ENCODE peak calls at places on chromosomes 4 and X, in four cellular contexts. Q is H1, B is sigmoid colon, K is ovary. E is an unnamed sample.

GRCh38 chr4:118076958-118077766 is 42.9 kb downstream of the NDST3 start:
- DNase-seq in Q (no peak), B (no peak), K (no peak), E (no peak)

GRCh38 chr4:186760576-186760975 is 36.9 kb upstream of the FAT1 start:
- DNase-seq in Q (no peak), B (no peak), K (no peak), E (no peak)

GRCh38 chrX:117510453-117510852 is 606.2 kb downstream of the KLHL13 start:
- DNase-seq in Q (no peak), B (no peak), K (no peak), E (no peak)

GRCh38 chrX:133989491-133989890 is 4.1 kb upstream of the GPC3 start:
- DNase-seq in Q (no peak), B (no peak), K (no peak), E (no peak)

GRCh38 chr4:40325406-40326019 is 9.6 kb upstream of the CHRNA9 start:
- DNase-seq in Q (no peak), B (no peak), K (no peak), E (no peak)

GRCh38 chrX:13837290-13837745 is 20.4 kb upstream of the GPM6B start:
- DNase-seq in Q (no peak), B (no peak), K (no peak), E (no peak)

GRCh38 chr4:10704050-10704810 is 19.7 kb upstream of the CLNK start:
- DNase-seq in Q (no peak), B (no peak), K (no peak), E (no peak)

GRCh38 chrX:11427082-11428033 is 134.1 kb downstream of the AMELX start:
- DNase-seq in Q (no peak), B (peak), K (peak), E (peak)

GRCh38 chr4:80967346-80967745 is 63.2 kb upstream of the BMP3 start:
- DNase-seq in Q (no peak), B (no peak), K (no peak), E (no peak)

GRCh38 chr4:186936496-186937375 is 213.1 kb upstream of the FAT1 start:
- DNase-seq in Q (no peak), B (no peak), K (no peak), E (no peak)

GRCh38 chrX:121782976-121783375 is 735.6 kb downstream of the GLUD2 start:
- DNase-seq in Q (no peak), B (no peak), K (no peak), E (no peak)

GRCh38 chr4:118345813-118346212 is 7.0 kb downstream of the PRSS12 start:
- DNase-seq in Q (no peak), B (no peak), K (no peak), E (no peak)

GRCh38 chrX:110061138-110061537 is 58.2 kb downstream of the TMEM164 start:
- DNase-seq in Q (no peak), B (no peak), K (no peak), E (no peak)

GRCh38 chr4:12036450-12036849 is 607.8 kb upstream of the HS3ST1 start:
- DNase-seq in Q (no peak), B (no peak), K (no peak), E (no peak)

GRCh38 chr4:54440394-54441223 is 211.5 kb downstream of the PDGFRA start:
- DNase-seq in Q (no peak), B (no peak), K (no peak), E (no peak)

GRCh38 chr4:19130836-19131235 is 1109.3 kb upstream of the LCORL start:
- DNase-seq in Q (no peak), B (no peak), K (no peak), E (no peak)

GRCh38 chr4:38013461-38014366 is 53.5 kb downstream of the PTTG2 start:
- DNase-seq in Q (no peak), B (peak), K (no peak), E (no peak)

GRCh38 chr4:174136013-174136412 is 147.5 kb downstream of the FBXO8 start:
- DNase-seq in Q (no peak), B (peak), K (no peak), E (no peak)

GRCh38 chr4:10225096-10225495 is 108.5 kb upstream of the WDR1 start:
- DNase-seq in Q (no peak), B (no peak), K (no peak), E (no peak)

GRCh38 chrX:19628006-19628575 is 112.8 kb upstream of the MAP3K15 start:
- DNase-seq in Q (no peak), B (no peak), K (no peak), E (no peak)
- TF ChIP-seq EP300 in Q (no peak), B (no peak), K (no peak), E (no peak)

DNA sequence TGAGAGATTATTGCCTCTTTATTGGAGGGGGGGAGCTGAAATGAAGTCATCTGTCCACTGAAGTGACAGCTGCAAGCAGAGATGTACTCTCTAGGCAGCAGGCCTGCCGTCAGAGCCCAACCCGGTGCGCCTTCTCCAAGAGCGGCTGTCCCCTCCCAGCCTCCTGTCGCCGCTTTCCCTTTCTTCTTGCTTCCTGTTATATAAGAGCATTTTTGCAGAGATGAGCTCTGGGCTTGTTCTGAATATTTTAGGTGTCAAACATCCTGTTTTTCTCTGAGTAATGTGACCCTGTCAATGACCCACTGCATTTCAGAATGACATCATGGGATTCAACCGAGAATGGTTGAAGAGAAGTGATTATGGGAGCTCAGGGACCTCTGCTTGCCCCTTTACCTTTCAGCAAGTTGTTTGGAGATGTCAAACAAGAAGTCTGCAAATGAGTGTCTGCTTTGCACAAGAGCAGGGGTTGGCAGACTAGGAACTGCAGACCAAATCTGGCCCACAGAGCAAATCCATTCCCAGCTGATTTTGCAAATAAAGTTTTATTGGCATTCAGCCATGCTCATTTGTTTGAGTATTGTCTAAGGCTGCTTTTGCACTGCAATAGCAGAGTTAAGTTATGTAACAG is 79.9 kb downstream of the SLC9A6 start:
- DNase-seq in Q (no peak), B (peak), K (no peak), E (no peak)
- H3K27ac ChIP-seq in Q (no peak), B (peak), K (no peak), E (no peak)

DNA sequence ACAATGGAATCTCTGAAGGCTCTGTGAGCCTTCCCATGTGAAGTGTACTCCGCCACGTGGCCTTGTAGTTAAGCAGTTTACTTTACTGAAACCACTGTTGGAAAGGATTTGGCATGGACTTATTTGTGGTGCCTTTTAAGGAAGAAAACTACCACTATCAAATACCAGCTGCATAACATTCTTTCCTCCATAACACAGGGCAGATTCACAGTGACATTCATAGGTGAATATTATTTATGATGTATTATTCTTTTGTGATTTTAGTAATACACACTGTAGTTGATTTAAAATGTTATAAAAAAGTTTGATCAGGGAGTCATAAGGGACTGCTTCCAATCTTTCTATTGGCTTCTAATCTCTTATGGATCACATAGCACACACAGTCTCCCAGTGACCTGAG is 192.5 kb upstream of the AGTR2 start:
- DNase-seq in Q (no peak), B (no peak), K (no peak), E (no peak)
- TF ChIP-seq CTCF in Q (no peak), B (no peak), K (no peak), E (no peak)

DNA sequence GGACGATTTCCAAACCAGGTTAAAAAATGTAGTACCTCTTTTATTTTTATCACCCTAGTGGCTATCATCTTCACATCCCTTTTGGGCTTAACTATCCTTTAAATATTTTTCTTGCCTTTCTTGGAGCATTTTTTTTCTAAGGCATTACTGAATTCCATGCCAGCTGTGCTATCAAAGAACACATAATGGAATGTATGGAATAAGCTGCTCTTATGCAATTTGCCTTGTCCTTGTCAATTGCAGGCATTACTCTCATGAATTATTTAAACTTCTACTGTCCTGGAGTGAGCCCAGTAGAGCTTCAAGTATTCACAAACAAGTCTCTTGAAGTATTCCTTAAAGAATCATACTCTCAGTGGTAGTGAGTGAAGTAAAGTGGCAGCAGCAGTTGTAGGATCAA is 144.5 kb upstream of the IGFBP7 start:
- DNase-seq in Q (no peak), B (no peak), K (no peak), E (no peak)
- TF ChIP-seq EP300 in Q (no peak), B (no peak), K (no peak), E (no peak)

DNA sequence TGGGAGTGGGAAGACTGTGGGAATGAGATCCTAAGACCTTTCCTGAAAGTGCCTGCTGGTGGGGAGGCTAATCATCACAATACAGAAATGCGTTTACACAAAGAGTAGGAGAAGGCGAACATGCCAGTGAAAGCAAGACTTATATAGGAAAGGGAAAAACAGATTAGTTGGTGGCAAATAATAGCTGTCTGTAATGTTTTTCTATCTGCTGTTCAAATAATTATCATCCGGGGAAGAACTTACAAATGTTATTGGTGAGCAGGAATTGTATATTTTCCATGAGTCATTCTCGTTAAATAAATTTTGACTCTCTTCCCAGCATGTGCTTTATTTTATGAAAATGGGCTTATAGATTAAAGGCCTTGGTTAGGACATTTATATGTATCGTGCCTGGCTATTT is 196.5 kb downstream of the ARHGAP10 start:
- DNase-seq in Q (no peak), B (no peak), K (no peak), E (no peak)
- H3K27ac ChIP-seq in Q (no peak), B (peak), K (no peak), E (no peak)

DNA sequence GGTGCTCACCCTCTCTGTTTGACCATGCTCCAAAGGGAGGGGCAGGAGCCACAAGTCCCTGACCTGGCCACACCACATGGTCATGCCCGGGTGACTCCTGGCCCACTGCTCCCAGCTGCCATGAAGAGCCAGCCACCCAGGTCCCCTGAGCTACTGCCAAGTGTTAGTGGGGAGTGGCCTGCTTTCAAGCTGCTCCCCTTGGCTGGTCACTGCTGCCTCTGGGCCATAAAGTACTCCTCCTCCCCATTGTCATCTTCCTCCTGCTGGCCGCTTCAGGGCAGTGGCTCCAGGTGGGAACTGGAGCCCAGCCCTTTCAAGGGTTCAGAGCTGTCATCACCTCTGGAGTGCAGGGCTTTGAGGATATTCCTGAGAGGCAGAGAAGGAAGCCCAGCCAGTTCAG is 27.3 kb upstream of the RBBP7 start:
- DNase-seq in Q (no peak), B (no peak), K (no peak), E (no peak)
- TF ChIP-seq CTCF in Q (no peak), B (no peak), K (no peak), E (no peak)

DNA sequence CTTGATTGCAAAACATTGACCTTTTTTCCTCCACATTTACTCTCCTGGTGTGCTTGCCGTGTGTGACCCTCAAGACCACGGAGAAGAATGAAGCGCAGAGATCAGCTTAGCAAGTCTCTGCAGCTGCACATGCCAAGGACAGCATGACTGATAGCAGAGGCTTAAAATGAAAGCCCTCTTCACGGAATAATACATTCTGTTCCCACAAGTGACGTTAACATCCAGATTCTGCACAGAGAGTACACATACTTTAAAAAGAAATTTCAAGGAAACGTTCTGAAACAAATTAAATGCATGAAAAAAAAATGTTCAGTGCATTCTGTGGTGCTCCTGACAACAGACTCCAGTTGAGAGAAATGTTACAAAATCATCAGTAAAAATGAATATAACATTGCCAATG is 60.9 kb downstream of the SLC7A11 start:
- DNase-seq in Q (no peak), B (no peak), K (peak), E (no peak)
- TF ChIP-seq EP300 in Q (no peak), B (peak), K (peak), E (peak)

DNA sequence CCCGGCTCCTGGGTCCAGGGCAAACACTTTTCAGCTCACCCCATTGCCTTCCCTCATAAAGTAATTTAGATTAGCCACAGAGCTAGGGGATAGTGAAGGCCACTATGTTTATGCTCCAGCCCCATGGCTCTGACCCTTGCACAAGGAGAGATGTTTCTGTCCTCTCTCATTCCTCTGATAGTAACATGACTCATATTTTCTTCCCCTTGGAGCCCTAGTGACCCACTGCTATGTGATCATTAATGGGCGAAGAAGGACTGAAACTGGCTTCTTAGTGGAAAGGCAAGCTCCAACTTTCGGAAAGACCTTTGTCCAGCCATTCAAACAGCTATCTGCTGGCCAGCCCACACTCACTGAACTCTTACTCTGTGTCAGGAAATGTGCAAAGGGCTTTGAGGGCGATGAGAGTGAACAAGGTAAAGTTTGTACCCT is 12.3 kb downstream of the CLDN2 start:
- DNase-seq in Q (no peak), B (no peak), K (no peak), E (no peak)
- H3K27ac ChIP-seq in Q (no peak), B (no peak), K (no peak), E (no peak)